ENCODE peak calls at places on chromosomes 1 and 21, in eight cellular contexts. V, C, K, I, E, O, W and G are unnamed samples.
A peak's percentile ranks its signal among the peaks of the same experiment; 100 is the strongest.

GRCh38 chr1:58768971-58769808 is 14.7 kb downstream of the JUN start:
- DNase-seq in V (peak; percentile 92), C (no peak), K (peak; percentile 78), I (no peak), E (no peak), O (no peak), W (peak; percentile 79), G (no peak)

GRCh38 chr1:65799601-65800000 is 6.9 kb downstream of the PDE4B start:
- DNase-seq in V (no peak), C (no peak), K (no peak), I (no peak), E (no peak), O (no peak), W (no peak), G (no peak)

GRCh38 chr1:47886141-47886540 is 111.0 kb downstream of the TRABD2B start:
- DNase-seq in V (no peak), C (no peak), K (no peak), I (no peak), E (no peak), O (no peak), W (no peak), G (no peak)

GRCh38 chr1:47911424-47911823 is 85.8 kb downstream of the TRABD2B start:
- DNase-seq in V (no peak), C (no peak), K (no peak), I (no peak), E (no peak), O (no peak), W (no peak), G (no peak)

GRCh38 chr1:230157409-230158390 is 90.7 kb downstream of the GALNT2 start:
- DNase-seq in V (no peak), C (no peak), K (no peak), I (no peak), E (no peak), O (no peak), W (no peak), G (no peak)

GRCh38 chr1:20184997-20185833 is 681 bp upstream of the UBXN10 start:
- DNase-seq in V (no peak), C (no peak), K (no peak), I (peak; percentile 49), E (no peak), O (no peak), W (no peak), G (no peak)

GRCh38 chr21:19353271-19353670 is 949.7 kb upstream of the TMPRSS15 start:
- DNase-seq in V (no peak), C (no peak), K (no peak), I (no peak), E (no peak), O (no peak), W (no peak), G (no peak)

GRCh38 chr1:19310720-19311502 is 1.0 kb downstream of the AKR7A2 start:
- DNase-seq in V (no peak), C (no peak), K (no peak), I (no peak), E (no peak), O (no peak), W (no peak), G (no peak)

GRCh38 chr1:55146781-55147180 is 68.4 kb downstream of the USP24 start:
- DNase-seq in V (no peak), C (no peak), K (no peak), I (no peak), E (no peak), O (no peak), W (no peak), G (no peak)

GRCh38 chr21:44370027-44370735 is 16.8 kb downstream of the TRPM2 start:
- DNase-seq in V (peak; percentile 62), C (no peak), K (no peak), I (no peak), E (peak; percentile 33), O (no peak), W (no peak), G (peak; percentile 15)

GRCh38 chr21:37878946-37879660 is 37.2 kb downstream of the KCNJ6 start:
- DNase-seq in V (no peak), C (no peak), K (no peak), I (no peak), E (no peak), O (no peak), W (no peak), G (peak; percentile 94)

GRCh38 chr1:2135425-2135824 is 59.1 kb downstream of the FAAP20 start:
- DNase-seq in V (no peak), C (no peak), K (peak; percentile 80), I (no peak), E (no peak), O (no peak), W (no peak), G (peak; percentile 50)

GRCh38 chr1:218411101-218411500 is 66.0 kb downstream of the TGFB2 start:
- DNase-seq in V (no peak), C (no peak), K (no peak), I (no peak), E (no peak), O (no peak), W (no peak), G (no peak)

GRCh38 chr1:153976819-153977249 is 640 bp downstream of the JTB start:
- DNase-seq in V (no peak), C (no peak), K (no peak), I (no peak), E (no peak), O (no peak), W (no peak), G (no peak)

GRCh38 chr1:166479052-166479631 is 312.3 kb upstream of the FAM78B start:
- DNase-seq in V (peak; percentile 69), C (peak; percentile 19), K (peak; percentile 41), I (peak; percentile 22), E (no peak), O (no peak), W (peak; percentile 57), G (peak; percentile 1)

GRCh38 chr1:24714859-24715520 is 30.3 kb upstream of the CLIC4 start:
- DNase-seq in V (no peak), C (no peak), K (no peak), I (no peak), E (no peak), O (no peak), W (no peak), G (no peak)

GRCh38 chr1:232166942-232167341 is 463.0 kb downstream of the SIPA1L2 start:
- DNase-seq in V (no peak), C (no peak), K (no peak), I (no peak), E (no peak), O (no peak), W (no peak), G (no peak)

GRCh38 chr1:6467224-6467623 is 1.3 kb upstream of the TNFRSF25 start:
- DNase-seq in V (no peak), C (no peak), K (no peak), I (no peak), E (no peak), O (no peak), W (no peak), G (no peak)

GRCh38 chr1:6523566-6523965 is 30.7 kb downstream of the NOL9 start:
- DNase-seq in V (no peak), C (no peak), K (no peak), I (no peak), E (no peak), O (no peak), W (peak; percentile 33), G (no peak)

GRCh38 chr21:25107708-25108107 is 499.6 kb downstream of the MRPL39 start:
- DNase-seq in V (no peak), C (no peak), K (no peak), I (no peak), E (no peak), O (peak; percentile 7), W (no peak), G (peak; percentile 86)

GRCh38 chr1:166089804-166090203 is 77.0 kb downstream of the FAM78B start:
- DNase-seq in V (no peak), C (peak; percentile 4), K (no peak), I (no peak), E (no peak), O (no peak), W (no peak), G (no peak)

GRCh38 chr1:18950415-18951026 is 6.0 kb downstream of the IFFO2 start:
- DNase-seq in V (no peak), C (no peak), K (no peak), I (peak; percentile 21), E (no peak), O (no peak), W (no peak), G (no peak)

GRCh38 chr1:88180449-88181108 is 503.5 kb upstream of the PKN2 start:
- DNase-seq in V (peak; percentile 82), C (peak; percentile 38), K (peak; percentile 67), I (peak; percentile 10), E (peak; percentile 20), O (peak; percentile 44), W (peak; percentile 78), G (peak; percentile 34)

GRCh38 chr1:3668585-3669300 is 16.4 kb downstream of the TP73 start:
- DNase-seq in V (peak; percentile 67), C (no peak), K (peak; percentile 90), I (no peak), E (no peak), O (no peak), W (no peak), G (no peak)

GRCh38 chr1:69777423-69777822 is 209.7 kb downstream of the LRRC7 start:
- DNase-seq in V (no peak), C (no peak), K (no peak), I (no peak), E (no peak), O (no peak), W (no peak), G (no peak)

GRCh38 chr21:45251635-45252447 is 35.9 kb downstream of the POFUT2 start:
- DNase-seq in V (no peak), C (no peak), K (no peak), I (no peak), E (no peak), O (no peak), W (no peak), G (no peak)

GRCh38 chr21:35220301-35220700 is 171.2 kb upstream of the RUNX1 start:
- DNase-seq in V (no peak), C (no peak), K (no peak), I (no peak), E (no peak), O (no peak), W (no peak), G (no peak)

GRCh38 chr1:86156571-86157455 is at the start of gene COL24A1:
- DNase-seq in V (peak; percentile 73), C (no peak), K (peak; percentile 31), I (no peak), E (no peak), O (no peak), W (peak; percentile 52), G (no peak)

GRCh38 chr21:41361786-41362604 is at the start of gene MX2:
- DNase-seq in V (no peak), C (peak; percentile 64), K (peak; percentile 61), I (peak; percentile 73), E (peak; percentile 79), O (peak; percentile 62), W (no peak), G (peak; percentile 45)

GRCh38 chr1:151799179-151800022 is 5.8 kb downstream of the LINGO4 start:
- DNase-seq in V (no peak), C (no peak), K (no peak), I (no peak), E (no peak), O (no peak), W (no peak), G (no peak)

GRCh38 chr1:64072089-64072835 is 131.2 kb upstream of the UBE2U start:
- DNase-seq in V (no peak), C (no peak), K (no peak), I (no peak), E (no peak), O (no peak), W (no peak), G (no peak)

GRCh38 chr1:85571830-85572229 is 8.7 kb upstream of the CCN1 start:
- DNase-seq in V (no peak), C (no peak), K (no peak), I (no peak), E (no peak), O (no peak), W (no peak), G (no peak)

GRCh38 chr1:87786218-87786617 is 457.5 kb downstream of the LMO4 start:
- DNase-seq in V (no peak), C (no peak), K (no peak), I (no peak), E (no peak), O (no peak), W (no peak), G (no peak)